ENCODE peak calls at places on chromosomes 12 and 14, in eight cellular contexts. Z is AG04450, X is SK-N-SH, Q is keratinocyte, A is endothelial cell, V is lower lobe of right lung, S is fibroblast of pulmonary artery, F is OCI-LY7. N is an unnamed sample.

GRCh38 chr14:52175982-52176502 is 91.5 kb upstream of the PTGDR start:
- DNase-seq in Z (no peak), X (no peak), Q (no peak), A (no peak), V (no peak), S (no peak), F (peak), N (no peak)

GRCh38 chr14:90446405-90446804 is 49.6 kb downstream of the CALM1 start:
- DNase-seq in Z (no peak), X (no peak), Q (no peak), A (no peak), V (no peak), S (no peak), F (no peak), N (no peak)

GRCh38 chr12:78530065-78530765 is 334.4 kb upstream of the SYT1 start:
- DNase-seq in Z (peak), X (no peak), Q (no peak), A (no peak), V (no peak), S (peak), F (no peak), N (peak)

GRCh38 chr14:81591266-81591665 is 57.6 kb upstream of the SEL1L start:
- DNase-seq in Z (no peak), X (no peak), Q (no peak), A (no peak), V (no peak), S (no peak), F (no peak), N (no peak)

GRCh38 chr12:62785941-62786559 is 148.9 kb downstream of the PPM1H start:
- DNase-seq in Z (peak), X (no peak), Q (peak), A (peak), V (no peak), S (peak), F (no peak), N (peak)

GRCh38 chr12:89980236-89980635 is 271.6 kb upstream of the ATP2B1 start:
- DNase-seq in Z (no peak), X (no peak), Q (no peak), A (no peak), V (no peak), S (peak), F (no peak), N (no peak)

GRCh38 chr14:59969319-59969718 is 49.4 kb downstream of the LRRC9 start:
- DNase-seq in Z (peak), X (no peak), Q (no peak), A (no peak), V (no peak), S (peak), F (no peak), N (peak)

GRCh38 chr12:55060470-55060869 is 40.7 kb downstream of the NEUROD4 start:
- DNase-seq in Z (no peak), X (no peak), Q (no peak), A (no peak), V (no peak), S (no peak), F (peak), N (no peak)

GRCh38 chr14:90496379-90496778 is 99.5 kb downstream of the CALM1 start:
- DNase-seq in Z (no peak), X (peak), Q (no peak), A (no peak), V (no peak), S (no peak), F (no peak), N (no peak)

GRCh38 chr12:80044694-80045046 is 54.7 kb upstream of the OTOGL start:
- DNase-seq in Z (peak), X (no peak), Q (peak), A (no peak), V (no peak), S (peak), F (no peak), N (peak)

GRCh38 chr14:68564826-68565760 is 227.8 kb downstream of the ZFP36L1 start:
- DNase-seq in Z (no peak), X (no peak), Q (no peak), A (no peak), V (no peak), S (peak), F (no peak), N (no peak)

GRCh38 chr14:85702937-85703336 is 173.0 kb downstream of the FLRT2 start:
- DNase-seq in Z (no peak), X (no peak), Q (no peak), A (no peak), V (no peak), S (peak), F (no peak), N (peak)

GRCh38 chr14:104739546-104740516 is 13.1 kb upstream of the SIVA1 start:
- DNase-seq in Z (no peak), X (no peak), Q (no peak), A (no peak), V (no peak), S (no peak), F (no peak), N (no peak)

GRCh38 chr12:4809013-4809448 is 88.8 kb downstream of the GALNT8 start:
- DNase-seq in Z (no peak), X (peak), Q (no peak), A (peak), V (no peak), S (no peak), F (no peak), N (no peak)

GRCh38 chr12:53061404-53062010 is 11.6 kb downstream of the TNS2 start:
- DNase-seq in Z (no peak), X (no peak), Q (no peak), A (no peak), V (peak), S (no peak), F (no peak), N (no peak)

GRCh38 chr12:18476866-18477265 is 215.5 kb downstream of the PIK3C2G start:
- DNase-seq in Z (no peak), X (no peak), Q (no peak), A (no peak), V (no peak), S (no peak), F (no peak), N (no peak)

GRCh38 chr14:67442139-67442906 is 30.4 kb upstream of the PLEK2 start:
- DNase-seq in Z (no peak), X (no peak), Q (no peak), A (no peak), V (no peak), S (no peak), F (no peak), N (no peak)

GRCh38 chr14:74589291-74589879 is 22.7 kb downstream of the LTBP2 start:
- DNase-seq in Z (no peak), X (no peak), Q (no peak), A (no peak), V (no peak), S (no peak), F (no peak), N (no peak)

GRCh38 chr12:130460611-130461478 is 123.2 kb downstream of the PIWIL1 start:
- DNase-seq in Z (no peak), X (peak), Q (no peak), A (no peak), V (no peak), S (no peak), F (no peak), N (no peak)

GRCh38 chr12:130462558-130462924 is 124.9 kb downstream of the PIWIL1 start:
- DNase-seq in Z (no peak), X (no peak), Q (no peak), A (no peak), V (no peak), S (no peak), F (no peak), N (no peak)

GRCh38 chr12:130458341-130458740 is 120.7 kb downstream of the PIWIL1 start:
- DNase-seq in Z (no peak), X (no peak), Q (no peak), A (no peak), V (no peak), S (no peak), F (no peak), N (no peak)

GRCh38 chr12:130461868-130462557 is 124.3 kb downstream of the PIWIL1 start:
- DNase-seq in Z (no peak), X (no peak), Q (no peak), A (no peak), V (no peak), S (no peak), F (no peak), N (no peak)

GRCh38 chr12:130459916-130460315 is 122.2 kb downstream of the PIWIL1 start:
- DNase-seq in Z (no peak), X (peak), Q (no peak), A (no peak), V (no peak), S (no peak), F (no peak), N (no peak)
- TF ChIP-seq CTCF in Z (no peak), X (no peak), Q (no peak), A (no peak), V (no peak), S (no peak), F (peak), N (no peak)

DNA sequence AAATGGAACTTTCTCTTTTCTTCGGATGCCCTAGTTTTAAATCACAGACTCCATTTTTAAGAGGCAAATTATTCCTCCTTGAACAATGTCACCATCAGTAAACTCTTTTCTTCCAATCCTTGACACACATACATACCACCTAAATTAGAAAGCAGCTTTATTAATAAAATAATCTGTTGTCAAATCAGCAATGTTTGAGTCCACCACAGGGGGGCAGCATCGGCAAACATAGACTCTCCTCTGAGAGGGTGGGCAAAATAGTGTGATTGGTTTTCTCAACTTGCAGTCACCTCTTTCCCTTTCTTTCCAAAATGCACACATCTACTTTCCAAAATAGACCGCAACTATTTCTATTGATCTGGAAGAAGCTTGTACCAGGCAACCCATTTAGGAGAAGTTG is 438.4 kb upstream of the OR4E1 start:
- DNase-seq in Z (no peak), X (peak), Q (no peak), A (peak), V (no peak), S (no peak), F (peak), N (no peak)
- TF ChIP-seq CTCF in Z (peak), X (peak), Q (peak), A (peak), V (peak), S (peak), F (peak), N (peak)

DNA sequence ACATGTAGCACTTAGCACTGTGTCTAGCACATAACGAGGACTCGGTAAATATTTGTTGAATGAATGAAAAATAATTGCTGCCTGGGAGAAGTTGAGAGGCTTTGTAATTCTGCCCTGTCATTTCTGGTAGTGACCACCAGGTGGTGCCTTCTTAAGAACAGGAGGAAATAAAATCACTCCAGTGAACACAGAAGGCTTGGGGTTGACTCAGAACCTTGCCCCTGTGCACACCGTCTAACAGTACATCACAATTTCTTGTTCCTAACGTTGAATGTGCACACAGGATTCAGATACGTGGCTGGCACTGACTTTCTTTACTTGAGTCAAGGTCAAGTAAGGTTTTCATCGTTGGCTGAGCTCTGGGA is 91.8 kb downstream of the RGS6 start:
- DNase-seq in Z (no peak), X (peak), Q (no peak), A (peak), V (no peak), S (peak), F (peak), N (peak)
- TF ChIP-seq CTCF in Z (peak), X (peak), Q (peak), A (peak), V (peak), S (peak), F (peak), N (peak)

DNA sequence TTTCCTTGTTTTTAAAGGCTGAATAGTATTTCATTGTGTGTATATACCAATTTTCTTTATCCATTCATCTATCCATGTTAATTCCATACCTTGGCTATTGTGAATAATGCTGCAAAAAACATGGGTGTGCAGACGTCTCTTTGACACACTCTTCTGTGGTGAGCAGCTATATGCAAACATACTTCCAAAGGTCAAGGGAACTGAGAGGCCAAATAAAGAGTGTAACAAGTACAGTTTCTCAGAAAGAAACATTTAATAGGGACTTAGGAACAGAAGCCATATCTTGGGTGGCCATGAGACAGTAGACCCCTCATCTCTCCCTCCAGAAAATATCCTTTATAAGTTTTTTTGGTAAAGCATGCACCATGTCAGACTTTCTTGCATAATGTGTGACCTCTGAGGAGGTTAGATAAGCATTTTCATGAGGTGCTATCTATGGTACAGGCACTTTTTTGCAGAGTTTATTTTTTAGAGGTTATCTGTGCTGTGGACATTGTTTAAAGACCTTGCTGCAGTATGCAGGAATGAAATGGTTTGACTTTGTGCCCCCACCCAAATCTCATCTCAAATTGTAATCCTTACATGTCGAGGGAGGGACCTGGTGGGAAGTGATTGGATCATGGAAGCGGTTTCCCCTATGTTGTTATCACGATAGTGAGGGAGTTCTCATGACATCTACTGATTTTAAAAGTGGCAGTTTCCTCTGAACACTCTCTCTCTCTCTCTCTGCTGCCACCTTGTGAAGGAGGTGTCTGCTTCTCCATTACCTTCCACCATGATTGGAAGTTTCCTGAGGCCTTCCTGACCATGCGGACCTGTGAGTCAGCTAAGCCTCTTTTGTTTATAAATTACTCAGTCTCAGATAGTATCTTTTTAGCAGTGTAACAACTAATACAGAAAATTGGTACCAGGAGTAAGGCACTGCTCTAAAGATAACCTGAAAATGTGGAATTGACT is 1202.3 kb downstream of the GALC start:
- DNase-seq in Z (no peak), X (no peak), Q (no peak), A (no peak), V (no peak), S (no peak), F (no peak), N (no peak)
- TF ChIP-seq CTCF in Z (no peak), X (no peak), Q (no peak), A (no peak), V (no peak), S (peak), F (peak), N (peak)

N was measured in astrocyte of the spinal cord.